ENCODE peak calls at places on chromosome 21, in nine cellular contexts. D is IMR-90, H is lung, Y is neural progenitor cell, B is iPS DF 6.9, F is body of pancreas, P is ascending aorta, C is PC-9, N is transverse colon. S is an unnamed sample.

GRCh38 chr21:39060485-39061099 is 122.7 kb downstream of the PSMG1 start:
- DNase-seq in D (no peak), H (no peak), Y (no peak), B (no peak), F (no peak), P (peak; percentile 35), C (no peak), N (no peak), S (no peak)

GRCh38 chr21:33780631-33781030 is 135.0 kb downstream of the ATP5PO start:
- DNase-seq in D (peak; percentile 45), H (no peak), Y (no peak), B (no peak), F (no peak), P (no peak), C (no peak), N (no peak), S (no peak)

GRCh38 chr21:32569261-32570230 is 15.8 kb downstream of the TCP10L start:
- DNase-seq in D (peak; percentile 79), H (peak; percentile 69), Y (peak; percentile 90), B (no peak), F (peak; percentile 80), P (peak; percentile 86), C (peak; percentile 68), N (peak; percentile 83), S (no peak)

GRCh38 chr21:38773108-38774061 is 32.3 kb upstream of the ETS2 start:
- DNase-seq in D (peak; percentile 99), H (no peak), Y (no peak), B (no peak), F (no peak), P (peak; percentile 92), C (peak; percentile 36), N (no peak), S (no peak)

GRCh38 chr21:18449586-18449985 is 46.0 kb upstream of the TMPRSS15 start:
- DNase-seq in D (no peak), H (no peak), Y (no peak), B (no peak), F (no peak), P (no peak), C (no peak), N (no peak), S (no peak)

GRCh38 chr21:39087238-39087975 is 95.8 kb downstream of the PSMG1 start:
- DNase-seq in D (no peak), H (no peak), Y (peak; percentile 40), B (no peak), F (no peak), P (peak; percentile 81), C (no peak), N (no peak), S (no peak)

GRCh38 chr21:31503939-31504338 is 155.6 kb upstream of the SOD1 start:
- DNase-seq in D (no peak), H (no peak), Y (no peak), B (no peak), F (no peak), P (no peak), C (no peak), N (no peak), S (no peak)

GRCh38 chr21:26445440-26445839 is 127.6 kb downstream of the CYYR1 start:
- DNase-seq in D (peak; percentile 2), H (no peak), Y (no peak), B (no peak), F (no peak), P (no peak), C (no peak), N (no peak), S (no peak)

DNA sequence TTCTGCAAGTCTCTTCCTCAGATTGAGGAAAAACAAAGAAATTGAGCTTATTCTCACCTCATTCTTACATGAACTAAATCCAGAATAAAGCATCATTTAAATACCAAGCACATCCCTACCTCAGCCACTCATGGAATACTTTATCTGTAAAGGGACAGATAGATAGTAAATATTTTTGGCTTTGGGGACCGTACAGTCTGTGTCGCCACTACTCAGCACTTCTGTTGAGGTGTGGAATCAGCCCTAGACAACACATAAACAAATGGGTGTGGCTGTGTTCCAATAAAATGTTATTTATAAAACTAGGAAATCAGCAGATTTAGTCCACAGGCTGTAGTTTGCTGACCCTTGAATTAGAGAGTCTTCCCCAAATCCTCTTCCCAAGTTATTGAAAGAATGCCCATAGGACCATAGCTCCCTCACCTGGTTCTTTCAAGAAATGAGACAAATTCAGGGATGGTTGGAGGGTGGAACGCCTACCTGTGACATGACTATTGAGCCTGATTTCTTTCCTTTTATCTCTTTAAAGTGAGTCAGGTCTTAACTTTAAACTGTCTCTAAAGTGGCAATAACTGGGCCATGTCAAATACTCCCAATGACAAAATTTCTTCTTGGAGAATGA is 878.5 kb downstream of the USP25 start:
- DNase-seq in D (no peak), H (no peak), Y (peak; percentile 38), B (peak; percentile 39), F (no peak), P (no peak), C (no peak), N (no peak), S (no peak)
- H3K4me1 ChIP-seq in D (no peaks in the 10 kb centered on the region), H (peaks cover 4% of the 10 kb centered on the region), Y (no peaks in the 10 kb centered on the region), B (no peaks in the 10 kb centered on the region), F (peaks cover 4% of the 10 kb centered on the region), P (no peaks in the 10 kb centered on the region), C (no peaks in the 10 kb centered on the region), N (no peaks in the 10 kb centered on the region), S (peaks cover 12% of the 10 kb centered on the region)

GRCh38 chr21:37372127-37372731 is 5.7 kb downstream of the DYRK1A start:
- DNase-seq in D (no peak), H (no peak), Y (no peak), B (no peak), F (no peak), P (no peak), C (no peak), N (no peak), S (no peak)

GRCh38 chr21:37373539-37373938 is 7.0 kb downstream of the DYRK1A start:
- DNase-seq in D (no peak), H (no peak), Y (no peak), B (no peak), F (no peak), P (no peak), C (no peak), N (no peak), S (no peak)

GRCh38 chr21:37378700-37379139 is 12.1 kb downstream of the DYRK1A start:
- DNase-seq in D (no peak), H (no peak), Y (no peak), B (no peak), F (no peak), P (no peak), C (no peak), N (no peak), S (no peak)

GRCh38 chr21:37374026-37374425 is 7.5 kb downstream of the DYRK1A start:
- DNase-seq in D (peak; percentile 72), H (no peak), Y (no peak), B (no peak), F (no peak), P (no peak), C (no peak), N (no peak), S (no peak)

DNA sequence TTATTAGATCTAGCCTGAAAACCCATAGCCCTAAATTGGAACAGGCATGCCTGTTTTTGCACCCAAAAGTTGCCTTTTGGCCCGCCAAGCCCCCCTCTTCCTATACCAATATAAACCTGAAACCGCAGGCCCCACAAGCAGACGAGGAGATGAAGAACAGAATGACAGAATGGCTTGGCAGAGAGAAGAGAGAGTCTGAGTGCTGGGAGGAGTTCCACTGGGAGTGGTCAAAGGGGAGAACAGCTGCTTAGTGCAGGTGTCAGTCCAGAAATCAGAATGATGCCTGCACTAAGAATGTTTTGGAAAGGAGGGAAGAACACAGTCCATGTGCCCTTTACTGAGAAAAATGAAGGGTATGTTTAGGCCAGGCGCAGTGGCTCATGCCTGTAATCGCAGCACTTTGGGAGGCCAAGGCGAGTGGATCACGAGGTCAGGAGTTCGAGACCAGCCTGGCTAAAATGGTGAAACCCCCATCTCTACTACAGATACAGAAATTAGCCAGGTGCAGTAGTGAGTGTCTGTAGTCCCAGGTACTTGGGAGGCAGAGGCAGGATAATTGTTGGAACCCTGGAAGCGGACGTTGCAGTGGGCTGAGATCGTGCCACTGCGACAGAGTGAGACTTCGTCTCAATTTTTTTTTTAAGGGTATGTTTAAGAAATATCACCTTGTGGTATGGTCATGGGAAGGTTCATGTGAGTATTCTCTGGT is 9.4 kb downstream of the DYRK1A start:
- DNase-seq in D (no peak), H (no peak), Y (no peak), B (no peak), F (no peak), P (no peak), C (no peak), N (no peak), S (no peak)
- H3K4me1 ChIP-seq in D (peaks cover 7% of the 10 kb centered on the region), H (peaks cover 52% of the 10 kb centered on the region), Y (peaks cover 32% of the 10 kb centered on the region), B (peaks cover 4% of the 10 kb centered on the region), F (peaks cover 85% of the 10 kb centered on the region), P (no peaks in the 10 kb centered on the region), C (peaks cover 39% of the 10 kb centered on the region), N (peaks cover 71% of the 10 kb centered on the region), S (peaks cover 100% of the 10 kb centered on the region)

GRCh38 chr21:43604505-43605204 is 54.6 kb downstream of the HSF2BP start:
- DNase-seq in D (no peak), H (no peak), Y (no peak), B (no peak), F (no peak), P (no peak), C (no peak), N (no peak), S (no peak)

GRCh38 chr21:43603641-43604504 is 55.4 kb downstream of the HSF2BP start:
- DNase-seq in D (peak; percentile 67), H (no peak), Y (peak; percentile 25), B (no peak), F (no peak), P (no peak), C (no peak), N (no peak), S (no peak)

GRCh38 chr21:43600642-43601397 is 58.5 kb downstream of the HSF2BP start:
- DNase-seq in D (peak; percentile 95), H (no peak), Y (no peak), B (no peak), F (no peak), P (no peak), C (peak; percentile 41), N (no peak), S (no peak)

GRCh38 chr21:43603230-43603626 is 56.1 kb downstream of the HSF2BP start:
- DNase-seq in D (no peak), H (no peak), Y (no peak), B (no peak), F (no peak), P (no peak), C (no peak), N (no peak), S (no peak)

GRCh38 chr21:43602277-43603229 is 56.7 kb downstream of the HSF2BP start:
- DNase-seq in D (no peak), H (no peak), Y (no peak), B (no peak), F (no peak), P (no peak), C (no peak), N (no peak), S (no peak)
- H3K4me1 ChIP-seq in D (peaks cover 38% of the 10 kb centered on the region), H (no peaks in the 10 kb centered on the region), Y (no peaks in the 10 kb centered on the region), B (no peaks in the 10 kb centered on the region), F (no peaks in the 10 kb centered on the region), P (no peaks in the 10 kb centered on the region), C (peaks cover 48% of the 10 kb centered on the region), N (peaks cover 4% of the 10 kb centered on the region), S (no peaks in the 10 kb centered on the region)

DNA sequence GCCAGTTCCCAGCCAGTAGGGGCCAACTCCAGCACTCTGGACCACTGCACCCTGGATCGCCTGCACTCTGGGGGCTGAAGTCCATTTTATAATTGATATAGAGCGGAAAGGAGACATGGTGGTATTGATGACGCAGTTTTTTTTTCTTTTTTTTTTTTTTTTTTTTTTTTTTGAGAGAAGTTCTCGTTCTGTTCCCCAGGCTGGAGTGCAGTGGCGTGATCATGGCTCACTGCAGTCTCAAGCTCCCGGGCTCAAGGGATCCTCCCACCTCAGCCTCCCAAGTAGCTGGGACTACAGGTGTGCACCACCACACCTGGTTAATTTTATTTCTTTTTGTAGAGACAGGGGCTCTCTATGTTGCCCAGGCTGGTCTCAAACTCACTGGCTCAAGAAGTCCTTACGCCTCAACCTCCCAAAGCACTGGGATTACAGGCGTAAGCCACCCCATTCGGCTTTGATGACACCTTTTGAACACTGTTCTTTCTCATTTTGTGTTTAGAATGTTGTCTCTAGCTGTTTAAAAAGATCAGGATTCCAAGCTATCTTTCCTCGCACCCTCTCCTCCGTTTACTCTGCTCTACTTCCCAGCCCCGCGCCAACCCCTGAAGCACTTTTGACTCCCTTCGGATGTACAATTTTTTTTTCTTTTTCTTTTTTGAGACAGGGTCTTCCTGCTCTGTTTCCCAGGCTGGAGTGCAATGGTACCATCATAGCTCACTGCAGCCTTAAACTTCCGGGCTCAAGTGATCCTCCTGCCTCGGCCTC is 960 bp downstream of the MX2 start:
- DNase-seq in D (no peak), H (no peak), Y (no peak), B (no peak), F (no peak), P (peak; percentile 59), C (no peak), N (no peak), S (peak; percentile 55)
- H3K4me1 ChIP-seq in D (peaks cover 8% of the 10 kb centered on the region), H (no peaks in the 10 kb centered on the region), Y (no peaks in the 10 kb centered on the region), B (peaks cover 3% of the 10 kb centered on the region), F (peaks cover 21% of the 10 kb centered on the region), P (no peaks in the 10 kb centered on the region), C (peaks cover 26% of the 10 kb centered on the region), N (peaks cover 27% of the 10 kb centered on the region), S (peaks cover 48% of the 10 kb centered on the region)